ENCODE peak calls at places on chromosomes 12 and 14, in nine cellular contexts. P is K562, T is endothelial cell of umbilical vein, Z is Panc1, V is H1, W is HCT116, A is stomach, B is transverse colon, S is breast epithelium. H is an unnamed sample.

GRCh38 chr12:94326727-94327126 is 132.9 kb downstream of the CEP83 start:
- DNase-seq in W (no peak), V (no peak), S (no peak), T (no peak), B (no peak), Z (no peak), A (no peak), P (no peak), H (no peak)

GRCh38 chr12:117155278-117156060 is 34.8 kb downstream of the FBXO21 start:
- DNase-seq in P (peak; percentile 96), B (peak; percentile 52), T (peak; percentile 12), V (peak; percentile 100), W (peak; percentile 95), A (peak; percentile 75), Z (peak; percentile 18), S (no peak), H (peak; percentile 34)

GRCh38 chr12:27003421-27004311 is 10.5 kb downstream of the TM7SF3 start:
- DNase-seq in A (no peak), P (no peak), T (no peak), S (no peak), B (no peak), W (no peak), Z (no peak), V (no peak), H (no peak)

GRCh38 chr14:101520621-101521305 is 40.5 kb upstream of the DIO3 start:
- DNase-seq in V (no peak), P (no peak), T (no peak), W (no peak), A (no peak), B (no peak), Z (no peak), S (peak; percentile 49), H (no peak)

GRCh38 chr14:37819155-37820015 is 224.0 kb downstream of the TTC6 start:
- DNase-seq in V (no peak), W (no peak), T (no peak), B (no peak), A (no peak), S (no peak), Z (no peak), P (no peak), H (no peak)

GRCh38 chr14:80973918-80974317 is 18.5 kb downstream of the TSHR start:
- DNase-seq in W (no peak), B (no peak), Z (no peak), S (no peak), V (no peak), T (no peak), A (no peak), P (no peak), H (no peak)

GRCh38 chr12:70983692-70984091 is 63.2 kb upstream of the PTPRR start:
- DNase-seq in W (no peak), Z (no peak), B (no peak), T (no peak), V (no peak), A (no peak), P (no peak), S (no peak), H (no peak)

GRCh38 chr14:22819191-22819988 is 4.2 kb upstream of the SLC7A7 start:
- DNase-seq in S (no peak), P (no peak), B (peak; percentile 64), A (peak; percentile 57), W (no peak), V (peak; percentile 68), T (peak; percentile 87), Z (no peak), H (no peak)

GRCh38 chr12:7602287-7602686 is 63.4 kb downstream of the APOBEC1 start:
- DNase-seq in Z (no peak), S (no peak), V (no peak), P (no peak), W (peak; percentile 22), A (no peak), B (no peak), T (no peak), H (no peak)

GRCh38 chr14:23430733-23431105 is 4.7 kb downstream of the MYH7 start:
- DNase-seq in V (no peak), P (no peak), B (no peak), W (no peak), A (no peak), Z (no peak), S (no peak), T (no peak), H (no peak)

GRCh38 chr12:75738486-75738885 is 227.1 kb upstream of the KRR1 start:
- DNase-seq in P (no peak), T (no peak), B (no peak), Z (no peak), S (no peak), V (no peak), W (no peak), A (no peak), H (no peak)

GRCh38 chr14:34496679-34497513 is 34.9 kb upstream of the SPTSSA start:
- DNase-seq in A (peak; percentile 41), S (peak; percentile 83), V (peak; percentile 58), Z (peak; percentile 85), T (peak; percentile 64), B (peak; percentile 74), P (peak; percentile 81), W (peak; percentile 97), H (peak; percentile 76)

GRCh38 chr12:28704477-28705169 is 444.5 kb upstream of the FAR2 start:
- DNase-seq in P (no peak), S (no peak), V (no peak), Z (no peak), W (no peak), A (no peak), B (no peak), T (no peak), H (no peak)

GRCh38 chr12:34377243-34378035 is 355.1 kb downstream of the ALG10 start:
- DNase-seq in T (no peak), W (no peak), S (no peak), V (no peak), A (no peak), B (no peak), P (no peak), Z (no peak), H (no peak)

GRCh38 chr12:132238487-132239248 is 90.7 kb downstream of the GALNT9 start:
- DNase-seq in A (no peak), T (no peak), S (no peak), W (no peak), V (no peak), B (no peak), Z (no peak), P (no peak), H (no peak)

GRCh38 chr12:2108975-2109671 is 56.3 kb downstream of the CACNA1C start:
- DNase-seq in V (no peak), T (no peak), P (no peak), A (no peak), Z (no peak), B (no peak), S (no peak), W (no peak), H (no peak)
- H3K4me3 ChIP-seq in V (no peak overlapping the region), T (no peak overlapping the region), P (no peak overlapping the region), A (no peak overlapping the region), Z (no peak overlapping the region), B (no peak overlapping the region), S (no peak overlapping the region), W (no peak overlapping the region), H (no peak overlapping the region)

DNA sequence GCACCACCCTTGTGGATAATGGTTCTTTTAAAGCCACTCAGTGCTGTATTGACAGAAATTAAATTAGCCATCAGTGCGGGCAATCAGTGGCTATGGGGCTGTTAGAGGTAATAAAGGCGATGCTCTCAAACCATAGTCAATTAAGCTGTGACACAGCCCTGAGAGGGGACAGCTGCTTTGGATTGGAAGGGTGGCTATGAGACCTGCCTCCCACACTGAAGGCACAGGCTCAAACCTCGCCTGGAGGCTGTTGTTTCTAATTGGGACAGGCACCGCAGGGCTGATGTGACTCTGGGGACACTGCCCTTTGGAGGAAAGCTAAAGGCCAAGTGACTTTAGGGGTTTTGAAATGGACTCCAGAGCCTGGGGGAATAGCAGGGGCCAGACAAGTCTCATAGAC is 562.2 kb downstream of the VRK1 start:
- DNase-seq in T (no peak), V (no peak), P (no peak), S (no peak), Z (no peak), A (no peak), W (no peak), B (no peak), H (no peak)
- TF ChIP-seq POLR2AphosphoS5 in T (no peak), V (no peak), P (no peak), S (no peak), Z (no peak), A (no peak), W (no peak), B (no peak), H (no peak)

GRCh38 chr12:29796823-29797263 is 13.1 kb upstream of the TMTC1 start:
- DNase-seq in V (no peak), T (peak; percentile 87), B (peak; percentile 9), W (peak; percentile 29), S (peak; percentile 47), P (no peak), A (no peak), Z (peak; percentile 5), H (no peak)

GRCh38 chr12:29792132-29792531 is 8.4 kb upstream of the TMTC1 start:
- DNase-seq in Z (no peak), B (no peak), A (no peak), W (no peak), P (no peak), S (no peak), T (no peak), V (no peak), H (no peak)

GRCh38 chr12:29794869-29795268 is 11.1 kb upstream of the TMTC1 start:
- DNase-seq in W (no peak), S (no peak), V (no peak), A (no peak), P (no peak), T (no peak), Z (no peak), B (no peak), H (no peak)

GRCh38 chr12:29795715-29796114 is 12.0 kb upstream of the TMTC1 start:
- DNase-seq in S (no peak), A (no peak), T (no peak), P (no peak), B (no peak), W (no peak), V (no peak), Z (no peak), H (no peak)

GRCh38 chr12:29792853-29793252 is 9.1 kb upstream of the TMTC1 start:
- DNase-seq in T (no peak), V (no peak), W (no peak), B (no peak), P (no peak), A (no peak), Z (no peak), S (no peak), H (no peak)
- H3K4me3 ChIP-seq in T (no peak overlapping the region), V (no peak overlapping the region), W (no peak overlapping the region), B (no peak overlapping the region), P (no peak overlapping the region), A (no peak overlapping the region), Z (no peak overlapping the region), S (no peak overlapping the region), H (no peak overlapping the region)

DNA sequence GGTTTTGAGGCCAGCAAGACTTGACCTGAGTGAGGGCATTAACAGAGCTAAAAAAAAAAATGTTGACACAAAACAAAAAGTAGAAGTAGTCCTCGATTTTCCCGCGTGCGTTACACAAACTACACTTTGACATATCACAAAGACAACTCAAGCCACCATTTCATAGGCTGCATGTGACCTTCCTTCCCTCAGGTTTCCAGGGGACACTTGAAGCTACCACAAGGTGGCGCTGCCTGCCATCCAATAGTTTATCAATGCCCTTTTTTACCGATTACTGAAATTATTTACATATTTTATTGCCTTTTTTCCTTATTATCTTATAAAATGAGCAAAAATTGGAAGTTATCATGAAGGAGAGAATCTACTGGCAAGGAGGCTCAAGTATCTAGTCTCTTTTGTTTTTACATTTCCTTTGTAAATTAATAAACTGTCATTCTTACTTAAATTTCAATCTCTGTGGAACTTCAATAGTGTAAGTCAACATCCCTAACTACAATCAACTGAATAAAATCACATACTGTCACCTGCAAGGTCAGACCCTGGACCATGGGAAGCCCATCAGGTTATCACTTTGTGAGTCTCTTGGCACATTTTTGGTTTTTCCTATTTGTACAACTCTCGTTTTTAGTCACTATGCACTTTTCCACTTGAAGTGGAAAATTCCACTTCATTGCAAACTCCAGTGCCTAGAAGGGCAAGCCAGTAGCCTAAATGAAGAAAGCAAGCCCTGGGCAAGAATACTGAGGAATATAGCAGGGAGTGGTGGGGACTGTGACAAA is 84.6 kb upstream of the CPSF6 start:
- DNase-seq in S (peak; percentile 38), W (peak; percentile 64), T (peak; percentile 49), V (peak; percentile 81), P (peak; percentile 64), B (peak; percentile 80), A (peak; percentile 80), Z (peak; percentile 38), H (peak; percentile 57)
- TF ChIP-seq POLR2AphosphoS5 in S (no peak), W (no peak), T (no peak), V (no peak), P (no peak), B (no peak), A (peak; percentile 27), Z (no peak), H (no peak)

H was measured in HL-60.